ENCODE peak calls at places on chromosomes 12 and 14, in nine cellular contexts. O is GM18507, L is germinal center, V is iris pigment epithelial cell, A is GM10248, F is globus pallidus, B is pancreas, C is mesenchymal stem cell, X is frontal cortex. W is an unnamed sample.

GRCh38 chr14:103301512-103302197 is 32.4 kb upstream of the EIF5 start:
- DNase-seq in O (no peak), L (no peak), V (no peak), A (no peak), F (no peak), B (no peak), C (no peak), X (no peak), W (no peak)

GRCh38 chr12:89350661-89351488 is 1.4 kb downstream of the DUSP6 start:
- DNase-seq in O (no peak), L (peak; percentile 64), V (peak; percentile 49), A (no peak), F (no peak), B (peak; percentile 65), C (peak; percentile 42), X (no peak), W (no peak)

GRCh38 chr14:74566174-74567125 is 45.6 kb downstream of the LTBP2 start:
- DNase-seq in O (no peak), L (no peak), V (peak; percentile 42), A (no peak), F (no peak), B (no peak), C (no peak), X (no peak), W (peak; percentile 72)

GRCh38 chr14:101444116-101444515 is 117.2 kb upstream of the DIO3 start:
- DNase-seq in O (no peak), L (no peak), V (peak; percentile 25), A (no peak), F (no peak), B (no peak), C (no peak), X (no peak), W (no peak)

GRCh38 chr14:33165144-33165925 is 226.7 kb downstream of the NPAS3 start:
- DNase-seq in O (no peak), L (no peak), V (peak; percentile 43), A (no peak), F (peak; percentile 35), B (no peak), C (peak; percentile 59), X (no peak), W (peak; percentile 79)

GRCh38 chr14:54086780-54087179 is 130.2 kb upstream of the BMP4 start:
- DNase-seq in O (no peak), L (no peak), V (no peak), A (no peak), F (no peak), B (no peak), C (peak; percentile 91), X (no peak), W (no peak)

GRCh38 chr12:109664402-109664801 is 49.2 kb upstream of the FAM222A start:
- DNase-seq in O (no peak), L (no peak), V (no peak), A (no peak), F (no peak), B (no peak), C (no peak), X (no peak), W (no peak)

GRCh38 chr14:70013269-70013873 is 134.2 kb downstream of the SMOC1 start:
- DNase-seq in O (peak; percentile 9), L (peak; percentile 60), V (peak; percentile 40), A (peak; percentile 54), F (peak; percentile 26), B (no peak), C (no peak), X (no peak), W (peak; percentile 60)

GRCh38 chr14:52944267-52944666 is 6.6 kb downstream of the FERMT2 start:
- DNase-seq in O (no peak), L (no peak), V (no peak), A (no peak), F (no peak), B (no peak), C (no peak), X (no peak), W (no peak)

GRCh38 chr12:123905319-123905925 is 67.2 kb downstream of the CCDC92 start:
- DNase-seq in O (peak; percentile 32), L (peak; percentile 31), V (peak; percentile 81), A (peak; percentile 73), F (peak; percentile 65), B (no peak), C (peak; percentile 82), X (peak; percentile 30), W (peak; percentile 64)

GRCh38 chr12:98741615-98742265 is 96.7 kb downstream of the APAF1 start:
- DNase-seq in O (no peak), L (no peak), V (peak; percentile 22), A (no peak), F (no peak), B (no peak), C (no peak), X (no peak), W (no peak)

GRCh38 chr12:6928703-6929407 is 1.1 kb downstream of the ATN1 start:
- DNase-seq in O (no peak), L (no peak), V (no peak), A (no peak), F (no peak), B (peak; percentile 35), C (no peak), X (no peak), W (peak; percentile 44)

GRCh38 chr12:127083028-127083949 is 1183.7 kb upstream of the TMEM132C start:
- DNase-seq in O (peak; percentile 4), L (no peak), V (peak; percentile 84), A (peak; percentile 39), F (peak; percentile 55), B (no peak), C (peak; percentile 83), X (peak; percentile 29), W (no peak)

GRCh38 chr14:22448905-22449611 is 140.0 kb downstream of the DAD1 start:
- DNase-seq in O (no peak), L (peak; percentile 9), V (peak; percentile 44), A (peak; percentile 38), F (no peak), B (no peak), C (peak; percentile 50), X (no peak), W (no peak)

GRCh38 chr14:101947904-101948665 is 16.3 kb upstream of the DYNC1H1 start:
- DNase-seq in O (peak; percentile 98), L (peak; percentile 99), V (peak; percentile 100), A (peak; percentile 100), F (peak; percentile 99), B (peak; percentile 100), C (peak; percentile 100), X (peak; percentile 92), W (peak; percentile 100)

GRCh38 chr12:82359115-82359478 is 768 bp downstream of the METTL25 start:
- DNase-seq in O (no peak), L (no peak), V (peak; percentile 7), A (peak; percentile 18), F (no peak), B (no peak), C (no peak), X (no peak), W (peak; percentile 34)

GRCh38 chr12:13223176-13223806 is 26.8 kb downstream of the EMP1 start:
- DNase-seq in O (no peak), L (no peak), V (peak; percentile 90), A (no peak), F (no peak), B (no peak), C (peak; percentile 76), X (no peak), W (no peak)

GRCh38 chr12:52952082-52952801 is 3.3 kb downstream of the KRT18 start:
- DNase-seq in O (no peak), L (peak; percentile 18), V (no peak), A (no peak), F (no peak), B (peak; percentile 93), C (no peak), X (no peak), W (no peak)

GRCh38 chr12:2691340-2692111 is 103.2 kb upstream of the FKBP4 start:
- DNase-seq in O (peak; percentile 44), L (peak; percentile 57), V (no peak), A (peak; percentile 80), F (no peak), B (no peak), C (no peak), X (no peak), W (no peak)

GRCh38 chr14:87049886-87050820 is 942.8 kb downstream of the GALC start:
- DNase-seq in O (no peak), L (no peak), V (peak; percentile 3), A (no peak), F (no peak), B (no peak), C (peak; percentile 54), X (no peak), W (peak; percentile 70)

GRCh38 chr12:127558363-127558762 is 708.6 kb upstream of the TMEM132C start:
- DNase-seq in O (no peak), L (no peak), V (no peak), A (no peak), F (no peak), B (no peak), C (peak; percentile 44), X (no peak), W (no peak)

W was measured in Caco-2.